ENCODE peak calls at places on chromosome 22, in four cellular contexts. Q, P, D and W are unnamed samples.
A peak's percentile ranks its signal among the peaks of the same experiment; 100 is the strongest.

GRCh38 chr22:29481265-29482000 is 1.4 kb downstream of the NEFH start:
- DNase-seq in P (no peak), D (no peak), Q (no peak), W (peak; percentile 30)

GRCh38 chr22:45878051-45878764 is 98.8 kb downstream of the WNT7B start:
- DNase-seq in D (no peak), Q (no peak), P (no peak), W (no peak)

GRCh38 chr22:28497188-28497587 is 182.5 kb downstream of the TTC28 start:
- DNase-seq in Q (no peak), D (no peak), P (no peak), W (no peak)

GRCh38 chr22:42991010-42991651 is 23.8 kb downstream of the PACSIN2 start:
- DNase-seq in P (no peak), D (no peak), Q (no peak), W (peak; percentile 75)

GRCh38 chr22:44940121-44940520 is 69.7 kb downstream of the PHF21B start:
- DNase-seq in P (no peak), Q (no peak), D (no peak), W (no peak)

GRCh38 chr22:27796118-27796517 is 5.4 kb downstream of the MN1 start:
- DNase-seq in D (no peak), P (no peak), Q (no peak), W (no peak)

GRCh38 chr22:21698430-21699329 is 32.9 kb downstream of the PPIL2 start:
- DNase-seq in D (no peak), Q (no peak), P (no peak), W (no peak)

GRCh38 chr22:36636916-36637315 is 66.6 kb downstream of the CACNG2 start:
- DNase-seq in Q (no peak), P (no peak), D (no peak), W (no peak)

GRCh38 chr22:32050678-32051515 is 7.8 kb downstream of the SLC5A1 start:
- DNase-seq in P (peak; percentile 52), Q (no peak), D (no peak), W (peak; percentile 71)

GRCh38 chr22:30650508-30651116 is 15.0 kb downstream of the SLC35E4 start:
- DNase-seq in Q (no peak), D (peak; percentile 26), P (peak; percentile 32), W (no peak)

GRCh38 chr22:24133187-24133965 is 47.9 kb upstream of the SUSD2 start:
- DNase-seq in P (no peak), D (peak; percentile 49), Q (no peak), W (no peak)

GRCh38 chr22:36510966-36511881 is 4.4 kb upstream of the FOXRED2 start:
- DNase-seq in Q (no peak), P (no peak), D (peak; percentile 68), W (peak; percentile 74)

GRCh38 chr22:30909306-30909705 is 59.3 kb downstream of the MORC2 start:
- DNase-seq in Q (no peak), P (no peak), D (no peak), W (no peak)

GRCh38 chr22:33785283-33785991 is 134.8 kb downstream of the LARGE1 start:
- DNase-seq in P (no peak), Q (no peak), D (no peak), W (no peak)

GRCh38 chr22:20922141-20922751 is 5.0 kb downstream of the CRKL start:
- DNase-seq in P (no peak), D (no peak), Q (no peak), W (no peak)

GRCh38 chr22:37569921-37570660 is 9.8 kb downstream of the LGALS2 start:
- DNase-seq in D (no peak), Q (no peak), P (peak; percentile 96), W (peak; percentile 49)

GRCh38 chr22:22125028-22125578 is 119.5 kb upstream of the VPREB1 start:
- DNase-seq in Q (no peak), P (no peak), D (no peak), W (no peak)

GRCh38 chr22:39932918-39933649 is 27.1 kb upstream of the TMA7B start:
- DNase-seq in D (peak; percentile 33), P (peak; percentile 71), Q (no peak), W (peak; percentile 36)

GRCh38 chr22:27149886-27150529 is 492.6 kb downstream of the MIAT start:
- DNase-seq in D (peak; percentile 56), P (no peak), Q (no peak), W (no peak)